ENCODE peak calls at places on chromosomes 6 and 20, in six cellular contexts. M is prostate gland, Q is psoas muscle, B is A549, S is IMR-90, I is SK-N-SH. V is an unnamed sample. For H3K9me3, the result is how much of the 10 kb centered on the place peaks cover.

GRCh38 chr6:165827190-165827518 is 164.1 kb upstream of the PDE10A start:
- DNase-seq in M (no peak), Q (no peak), B (no peak), S (no peak), I (no peak), V (no peak)

GRCh38 chr6:41767112-41767946 is 12.4 kb downstream of the FRS3 start:
- DNase-seq in M (peak), Q (no peak), B (no peak), S (peak), I (peak), V (peak)

GRCh38 chr6:38846844-38847243 is 131.7 kb downstream of the DNAH8 start:
- DNase-seq in M (no peak), Q (no peak), B (no peak), S (peak), I (no peak), V (no peak)

GRCh38 chr6:151112130-151112529 is 127.6 kb upstream of the AKAP12 start:
- DNase-seq in M (no peak), Q (no peak), B (no peak), S (no peak), I (peak), V (no peak)

GRCh38 chr6:3805448-3806123 is 43.6 kb upstream of the FAM50B start:
- DNase-seq in M (no peak), Q (no peak), B (no peak), S (peak), I (no peak), V (no peak)

GRCh38 chr6:40411881-40412280 is 175.3 kb downstream of the LRFN2 start:
- DNase-seq in M (no peak), Q (no peak), B (no peak), S (no peak), I (peak), V (no peak)

GRCh38 chr6:161903584-161904232 is 629.8 kb upstream of the AGPAT4 start:
- DNase-seq in M (no peak), Q (no peak), B (no peak), S (no peak), I (no peak), V (no peak)

GRCh38 chr20:46137816-46138215 is 19.7 kb downstream of the CD40 start:
- DNase-seq in M (no peak), Q (no peak), B (no peak), S (no peak), I (no peak), V (no peak)

GRCh38 chr6:109024784-109025183 is 69.9 kb downstream of the SESN1 start:
- DNase-seq in M (no peak), Q (peak), B (no peak), S (peak), I (no peak), V (no peak)

GRCh38 chr20:49340161-49340966 is 62.5 kb upstream of the ZNFX1 start:
- DNase-seq in M (no peak), Q (peak), B (no peak), S (no peak), I (peak), V (peak)

GRCh38 chr6:13261464-13261994 is 66.8 kb downstream of the TBC1D7 start:
- DNase-seq in M (no peak), Q (no peak), B (no peak), S (no peak), I (no peak), V (no peak)

GRCh38 chr6:166465671-166466087 is 82.9 kb upstream of the MPC1 start:
- DNase-seq in M (no peak), Q (no peak), B (peak), S (peak), I (peak), V (peak)

GRCh38 chr6:137353842-137354397 is 134.7 kb upstream of the IFNGR1 start:
- DNase-seq in M (no peak), Q (no peak), B (no peak), S (no peak), I (no peak), V (no peak)

GRCh38 chr20:45920795-45921617 is 9.1 kb upstream of the PLTP start:
- DNase-seq in M (no peak), Q (no peak), B (no peak), S (no peak), I (no peak), V (no peak)

GRCh38 chr6:5659467-5659866 is 347.3 kb downstream of the NRN1 start:
- DNase-seq in M (no peak), Q (no peak), B (no peak), S (peak), I (no peak), V (no peak)

GRCh38 chr6:113560908-113561307 is 296.2 kb upstream of the MARCKS start:
- DNase-seq in M (no peak), Q (no peak), B (no peak), S (peak), I (no peak), V (no peak)

GRCh38 chr6:170186006-170186908 is 104.6 kb downstream of the DLL1 start:
- DNase-seq in M (peak), Q (no peak), B (no peak), S (no peak), I (no peak), V (no peak)

GRCh38 chr6:65638047-65638831 is 68.8 kb downstream of the EYS start:
- DNase-seq in M (no peak), Q (no peak), B (no peak), S (no peak), I (peak), V (peak)

GRCh38 chr20:16350465-16350864 is 222.8 kb downstream of the KIF16B start:
- DNase-seq in M (no peak), Q (peak), B (peak), S (peak), I (no peak), V (no peak)

GRCh38 chr20:63854069-63854765 is 7.1 kb upstream of the ABHD16B start:
- DNase-seq in M (no peak), Q (no peak), B (no peak), S (no peak), I (peak), V (peak)

GRCh38 chr20:63857751-63858392 is 3.4 kb upstream of the ABHD16B start:
- DNase-seq in M (no peak), Q (no peak), B (no peak), S (no peak), I (peak), V (no peak)

GRCh38 chr20:63856111-63856511 is 5.2 kb upstream of the ABHD16B start:
- DNase-seq in M (no peak), Q (no peak), B (no peak), S (no peak), I (no peak), V (no peak)

GRCh38 chr20:63855363-63856110 is 5.8 kb upstream of the ABHD16B start:
- DNase-seq in M (no peak), Q (no peak), B (no peak), S (no peak), I (peak), V (no peak)

GRCh38 chr20:63854766-63855362 is 6.4 kb upstream of the ABHD16B start:
- DNase-seq in M (no peak), Q (no peak), B (no peak), S (no peak), I (peak), V (peak)
- H3K4me3 ChIP-seq in M (peak), Q (peak), B (no peak), S (no peak), I (no peak), V (peak)

GRCh38 chr6:164690241-164690640 is 619.2 kb downstream of the C6orf118 start:
- DNase-seq in M (no peak), Q (no peak), B (no peak), S (no peak), I (no peak), V (no peak)

GRCh38 chr6:164690702-164691500 is 618.5 kb downstream of the C6orf118 start:
- DNase-seq in M (no peak), Q (no peak), B (no peak), S (no peak), I (no peak), V (no peak)

GRCh38 chr6:164693934-164694333 is 615.5 kb downstream of the C6orf118 start:
- DNase-seq in M (no peak), Q (no peak), B (no peak), S (no peak), I (no peak), V (no peak)

GRCh38 chr6:164695896-164696295 is 613.5 kb downstream of the C6orf118 start:
- DNase-seq in M (no peak), Q (no peak), B (no peak), S (no peak), I (no peak), V (no peak)

GRCh38 chr6:164692772-164693171 is 616.6 kb downstream of the C6orf118 start:
- DNase-seq in M (no peak), Q (no peak), B (no peak), S (no peak), I (no peak), V (no peak)
- H3K9me3 ChIP-seq in M (under half), Q (under half), B (under half), S (under half), I (under half), V (under half)

GRCh38 chr6:43077981-43078411 is 1.9 kb downstream of the PTK7 start:
- DNase-seq in M (no peak), Q (no peak), B (no peak), S (peak), I (peak), V (no peak)
- H3K4me3 ChIP-seq in M (no peak), Q (no peak), B (no peak), S (peak), I (peak), V (no peak)

DNA sequence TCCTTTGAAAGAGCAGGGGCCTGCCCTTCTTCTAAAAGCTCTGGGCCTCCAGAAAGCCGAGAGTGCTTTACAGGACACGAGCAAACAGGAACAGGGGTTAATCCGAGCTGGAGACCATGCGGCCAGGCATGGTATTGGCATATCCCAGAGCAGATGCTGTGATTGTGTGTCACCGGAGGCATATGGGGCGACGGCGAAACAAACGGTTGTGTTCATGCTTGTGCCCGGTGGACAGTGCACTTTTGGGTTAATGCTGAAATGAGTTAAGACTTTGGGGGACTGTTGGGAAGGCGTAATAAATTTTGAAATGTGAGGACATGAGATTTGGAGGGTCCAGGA is 1088.7 kb upstream of the DEFB115 start:
- DNase-seq in M (no peak), Q (no peak), B (no peak), S (no peak), I (peak), V (no peak)
- H3K9me3 ChIP-seq in M (under half), Q (under half), B (under half), S (under half), I (under half), V (under half)

GRCh38 chr6:44074383-44075136 is 52.7 kb downstream of the MRPL14 start:
- DNase-seq in M (peak), Q (peak), B (peak), S (peak), I (peak), V (peak)

GRCh38 chr6:44072959-44073611 is 54.2 kb downstream of the MRPL14 start:
- DNase-seq in M (peak), Q (peak), B (peak), S (peak), I (peak), V (peak)

GRCh38 chr6:44073612-44074382 is 53.5 kb downstream of the MRPL14 start:
- DNase-seq in M (no peak), Q (no peak), B (no peak), S (no peak), I (peak), V (peak)

GRCh38 chr6:44071670-44072451 is 55.4 kb downstream of the MRPL14 start:
- DNase-seq in M (no peak), Q (no peak), B (no peak), S (peak), I (no peak), V (no peak)

GRCh38 chr6:44072452-44072958 is 54.7 kb downstream of the MRPL14 start:
- DNase-seq in M (no peak), Q (no peak), B (no peak), S (no peak), I (no peak), V (no peak)
- H3K4me3 ChIP-seq in M (peak), Q (peak), B (peak), S (no peak), I (no peak), V (peak)

GRCh38 chr6:351867-352289 is 39.7 kb upstream of the IRF4 start:
- DNase-seq in M (no peak), Q (no peak), B (no peak), S (no peak), I (no peak), V (no peak)

GRCh38 chr6:349491-349921 is 42.0 kb upstream of the IRF4 start:
- DNase-seq in M (no peak), Q (no peak), B (no peak), S (no peak), I (no peak), V (peak)

GRCh38 chr6:351011-351866 is 40.3 kb upstream of the IRF4 start:
- DNase-seq in M (no peak), Q (no peak), B (no peak), S (no peak), I (no peak), V (peak)

GRCh38 chr6:348860-349396 is 42.6 kb upstream of the IRF4 start:
- DNase-seq in M (no peak), Q (no peak), B (no peak), S (no peak), I (no peak), V (peak)

GRCh38 chr6:350371-350770 is 41.2 kb upstream of the IRF4 start:
- DNase-seq in M (no peak), Q (no peak), B (no peak), S (no peak), I (no peak), V (peak)
- H3K9me3 ChIP-seq in M (under half), Q (under half), B (under half), S (under half), I (under half), V (under half)

DNA sequence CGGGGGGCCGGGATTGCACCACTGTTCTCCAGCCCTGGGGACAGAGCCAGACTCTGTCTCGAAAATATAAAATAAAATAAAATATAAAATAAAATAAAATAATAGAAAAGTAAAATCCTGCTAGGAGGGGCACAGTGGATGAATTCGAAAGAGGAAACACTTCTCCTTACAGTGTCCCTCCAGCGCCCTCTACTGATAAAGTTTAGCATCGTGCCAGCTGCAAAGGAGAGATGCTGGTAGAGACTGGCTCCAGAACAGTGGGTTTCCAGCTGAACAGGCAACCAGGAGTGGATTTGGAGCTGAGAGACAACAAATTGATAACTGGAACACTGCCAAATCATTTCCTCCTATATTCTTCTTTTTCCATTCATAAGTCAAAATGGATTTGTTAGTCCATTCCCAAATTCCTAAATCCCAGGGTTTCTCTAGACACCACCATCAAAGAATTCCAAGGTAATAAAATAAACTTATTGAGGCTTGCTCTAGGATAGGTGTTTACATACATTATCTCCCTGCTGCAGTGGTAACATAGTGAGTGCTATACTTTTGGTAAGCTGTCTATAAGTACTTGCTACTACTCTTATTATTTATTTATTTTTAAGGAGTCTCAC is 31.7 kb upstream of the TBPL1 start:
- DNase-seq in M (peak), Q (peak), B (peak), S (peak), I (peak), V (peak)
- H3K4me3 ChIP-seq in M (no peak), Q (no peak), B (peak), S (no peak), I (no peak), V (no peak)

GRCh38 chr6:9437836-9438235 is 977.0 kb downstream of the TFAP2A start:
- DNase-seq in M (no peak), Q (no peak), B (no peak), S (peak), I (no peak), V (no peak)
- H3K9me3 ChIP-seq in M (under half), Q (under half), B (under half), S (under half), I (under half), V (under half)

V was measured in right cardiac atrium.